ENCODE peak calls at places on chromosomes 3 and 15, in five cellular contexts. R is GM12892, J is lower leg skin, L is HCT116, S is stomach. B is an unnamed sample.

GRCh38 chr15:101267320-101268104 is 9.8 kb downstream of the SELENOS start:
- DNase-seq in R (no peak), J (no peak), L (no peak), S (no peak), B (no peak)

GRCh38 chr3:102006812-102007485 is 157.6 kb downstream of the NFKBIZ start:
- DNase-seq in J (no peak), L (no peak), S (no peak), R (no peak), B (no peak)

GRCh38 chr15:89514596-89515406 is 18.4 kb upstream of the RHCG start:
- DNase-seq in J (no peak), L (no peak), R (no peak), S (no peak), B (no peak)

GRCh38 chr3:14423963-14424362 is 21.6 kb downstream of the SLC6A6 start:
- DNase-seq in S (no peak), R (no peak), J (no peak), L (no peak), B (no peak)

GRCh38 chr3:188526057-188526456 is 372.1 kb downstream of the LPP start:
- DNase-seq in L (no peak), R (no peak), S (no peak), J (no peak), B (no peak)

GRCh38 chr3:33926998-33927605 is 128.7 kb downstream of the PDCD6IP start:
- DNase-seq in L (no peak), S (no peak), R (no peak), J (no peak), B (no peak)

GRCh38 chr3:190194506-190194905 is 73.8 kb upstream of the P3H2 start:
- DNase-seq in L (no peak), S (no peak), R (no peak), J (no peak), B (no peak)

GRCh38 chr15:94066046-94066445 is 165.3 kb upstream of the MCTP2 start:
- DNase-seq in J (no peak), L (no peak), R (no peak), S (no peak), B (no peak)

GRCh38 chr3:197490098-197490497 is 65.7 kb downstream of the BDH1 start:
- DNase-seq in R (no peak), S (no peak), J (no peak), L (no peak), B (no peak)

GRCh38 chr15:69869881-69870465 is 227.7 kb downstream of the TLE3 start:
- DNase-seq in J (no peak), S (no peak), R (no peak), L (no peak), B (no peak)

GRCh38 chr3:55654123-55654787 is 167.1 kb upstream of the WNT5A start:
- DNase-seq in R (no peak), J (no peak), L (no peak), S (no peak), B (no peak)

GRCh38 chr15:63041982-63042878 is at the start of gene TPM1:
- DNase-seq in R (no peak), J (peak), S (peak), L (no peak), B (peak)

GRCh38 chr3:120145498-120146285 is 51.4 kb upstream of the GSK3B start:
- DNase-seq in L (peak), S (no peak), R (no peak), J (peak), B (no peak)

GRCh38 chr3:72776-73175 is 123.8 kb upstream of the CHL1 start:
- DNase-seq in R (no peak), S (no peak), J (no peak), L (no peak), B (peak)

GRCh38 chr3:12750658-12751071 is 8.4 kb downstream of the TMEM40 start:
- DNase-seq in R (no peak), S (no peak), L (no peak), J (no peak), B (no peak)

GRCh38 chr3:142115927-142116668 is 33.2 kb downstream of the TFDP2 start:
- DNase-seq in J (no peak), R (no peak), L (no peak), S (no peak), B (no peak)

GRCh38 chr3:31875437-31875836 is 105.6 kb downstream of the OSBPL10 start:
- DNase-seq in S (no peak), J (no peak), L (no peak), R (no peak), B (no peak)

GRCh38 chr15:96072821-96073220 is 257.7 kb upstream of the NR2F2 start:
- DNase-seq in J (no peak), S (no peak), R (no peak), L (no peak), B (no peak)

DNA sequence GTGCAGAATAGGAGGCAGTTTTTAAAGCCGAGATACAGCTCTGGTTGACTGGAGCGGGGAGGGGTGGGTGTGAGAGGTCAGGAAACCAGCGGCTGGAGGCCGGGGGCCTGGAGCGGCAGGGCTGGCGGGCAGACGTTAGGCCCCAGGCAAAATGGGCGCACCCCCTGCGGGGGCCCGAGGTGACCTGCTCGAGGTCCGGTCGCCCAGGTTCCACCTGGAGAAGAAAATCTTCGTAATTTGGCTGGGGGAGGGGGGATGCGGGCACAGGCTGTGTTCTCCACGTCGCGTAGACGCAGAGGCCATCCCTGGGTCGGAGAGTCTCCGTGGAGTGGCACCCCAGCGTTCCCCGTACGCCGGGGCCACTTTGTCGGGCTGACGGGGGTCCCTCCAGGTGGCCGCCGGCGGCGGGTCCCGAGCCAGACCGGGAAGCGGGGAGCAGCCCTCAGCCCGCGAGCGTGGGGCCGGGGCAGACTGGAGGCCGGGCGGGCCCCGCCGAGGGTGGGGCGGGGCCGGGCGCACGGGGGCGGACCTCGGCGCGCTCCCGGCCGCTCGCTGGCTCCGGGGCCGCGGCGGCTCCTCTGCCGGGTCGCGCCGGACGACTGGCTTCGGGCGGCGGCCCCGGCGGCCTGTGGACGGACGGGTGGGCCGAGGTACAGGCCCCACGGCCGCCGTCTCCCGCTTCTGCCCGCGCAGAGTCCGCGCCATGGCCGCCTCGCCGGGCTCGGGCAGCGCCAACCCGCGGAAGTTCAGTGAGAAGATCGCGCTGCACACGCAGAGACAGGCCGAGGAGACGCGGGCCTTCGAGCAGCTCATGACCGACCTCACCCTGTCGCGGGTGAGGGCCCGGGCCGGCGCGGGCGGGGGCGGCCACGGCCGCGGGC is at the start of gene CRTC3:
- DNase-seq in S (peak), R (peak), L (no peak), J (peak), B (peak)
- TF ChIP-seq POLR2A in S (no peak), R (peak), L (no peak), J (no peak), B (no peak)

DNA sequence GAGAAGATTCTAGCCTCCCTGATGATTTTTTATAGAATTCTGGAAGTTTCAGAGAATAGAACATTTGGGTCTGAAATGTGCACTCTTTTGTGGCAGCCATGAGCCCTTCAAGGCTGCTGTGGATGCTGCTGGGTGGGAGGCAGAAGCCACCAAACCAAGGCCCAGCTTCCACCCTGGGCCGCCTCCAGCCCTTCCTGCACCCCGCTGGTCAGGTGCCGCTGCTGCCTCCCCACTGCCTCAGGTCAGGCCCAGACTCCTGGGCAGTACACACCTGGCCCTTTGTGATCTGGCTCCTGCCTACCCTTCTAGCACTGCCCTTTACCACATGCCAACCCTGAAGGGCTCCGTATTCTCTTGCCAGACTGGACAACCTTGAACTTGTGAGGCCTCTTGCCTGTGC is 28.3 kb downstream of the PPCDC start:
- DNase-seq in S (no peak), L (no peak), J (no peak), R (no peak), B (no peak)
- TF ChIP-seq POLR2A in S (no peak), L (no peak), J (no peak), R (no peak), B (no peak)

DNA sequence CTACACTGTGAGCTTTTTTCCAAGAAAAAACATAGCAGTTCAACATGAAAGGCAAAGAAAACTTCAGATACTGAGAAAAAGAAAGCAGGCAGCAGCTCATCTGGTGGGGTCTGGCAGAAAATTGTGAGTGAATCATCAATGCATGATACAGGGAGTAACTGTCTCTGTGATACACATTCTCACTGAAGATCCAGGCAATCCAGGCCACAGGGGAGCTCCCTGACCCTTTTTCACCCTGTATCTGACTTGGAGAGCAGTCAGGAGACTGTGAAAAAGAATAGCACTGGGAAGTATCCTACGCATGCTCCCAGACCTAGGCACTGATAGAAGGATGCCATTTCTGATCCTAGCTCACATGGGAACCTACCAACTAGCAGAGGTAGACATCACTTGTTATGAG is 269.8 kb downstream of the MBNL1 start:
- DNase-seq in L (no peak), R (no peak), J (no peak), S (no peak), B (no peak)
- TF ChIP-seq POLR2A in L (no peak), R (no peak), J (no peak), S (no peak), B (no peak)

GRCh38 chr15:78943692-78944091 is 1.2 kb downstream of the CTSH start:
- DNase-seq in S (no peak), L (no peak), R (no peak), J (no peak), B (no peak)

GRCh38 chr15:78942741-78943140 is 2.1 kb downstream of the CTSH start:
- DNase-seq in S (no peak), R (no peak), L (no peak), J (no peak), B (no peak)

GRCh38 chr15:78944202-78944625 is 632 bp downstream of the CTSH start:
- DNase-seq in L (no peak), S (peak), R (no peak), J (no peak), B (no peak)

GRCh38 chr15:78946493-78946892 is 1.6 kb upstream of the CTSH start:
- DNase-seq in L (no peak), R (no peak), S (no peak), J (no peak), B (no peak)

DNA sequence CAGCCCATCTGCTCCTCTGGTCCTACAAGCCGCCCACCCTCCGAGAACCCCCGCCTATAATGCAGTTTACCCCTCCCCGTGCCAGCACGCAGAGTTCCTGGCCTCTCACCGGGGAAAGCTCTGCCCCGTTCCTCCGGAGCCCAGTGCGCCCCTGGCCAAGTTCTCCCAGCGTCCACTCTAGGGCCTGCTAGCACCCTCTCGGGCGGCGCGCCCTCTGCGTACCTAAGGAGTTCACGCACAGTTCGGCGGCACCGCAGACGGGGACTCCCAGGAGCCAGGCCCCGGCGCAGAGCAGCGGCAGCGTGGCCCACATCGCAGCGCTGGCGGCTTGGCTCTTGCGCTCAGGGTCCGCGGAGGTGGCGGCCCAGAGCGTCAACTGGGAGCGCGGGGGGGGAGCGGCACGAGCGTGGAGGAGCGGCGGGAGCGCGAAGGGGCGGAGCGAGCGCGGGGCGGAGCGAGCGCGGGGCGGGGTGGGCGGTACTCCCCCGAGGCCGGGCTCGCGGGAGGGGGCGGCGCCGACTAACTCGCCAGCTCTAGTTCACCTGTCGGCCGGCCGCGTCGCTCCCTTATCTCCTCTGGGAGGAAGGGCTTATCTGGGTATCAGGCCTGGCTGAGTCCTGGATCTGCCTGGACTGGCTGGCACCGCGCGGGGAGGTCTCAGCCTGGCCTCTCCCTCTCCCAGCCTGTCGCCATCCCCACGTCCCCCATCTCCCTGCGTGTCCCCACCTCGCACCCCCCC is at the start of gene CTSH:
- DNase-seq in J (no peak), L (no peak), S (peak), R (peak), B (peak)
- TF ChIP-seq POLR2A in J (no peak), L (no peak), S (no peak), R (peak), B (no peak)

DNA sequence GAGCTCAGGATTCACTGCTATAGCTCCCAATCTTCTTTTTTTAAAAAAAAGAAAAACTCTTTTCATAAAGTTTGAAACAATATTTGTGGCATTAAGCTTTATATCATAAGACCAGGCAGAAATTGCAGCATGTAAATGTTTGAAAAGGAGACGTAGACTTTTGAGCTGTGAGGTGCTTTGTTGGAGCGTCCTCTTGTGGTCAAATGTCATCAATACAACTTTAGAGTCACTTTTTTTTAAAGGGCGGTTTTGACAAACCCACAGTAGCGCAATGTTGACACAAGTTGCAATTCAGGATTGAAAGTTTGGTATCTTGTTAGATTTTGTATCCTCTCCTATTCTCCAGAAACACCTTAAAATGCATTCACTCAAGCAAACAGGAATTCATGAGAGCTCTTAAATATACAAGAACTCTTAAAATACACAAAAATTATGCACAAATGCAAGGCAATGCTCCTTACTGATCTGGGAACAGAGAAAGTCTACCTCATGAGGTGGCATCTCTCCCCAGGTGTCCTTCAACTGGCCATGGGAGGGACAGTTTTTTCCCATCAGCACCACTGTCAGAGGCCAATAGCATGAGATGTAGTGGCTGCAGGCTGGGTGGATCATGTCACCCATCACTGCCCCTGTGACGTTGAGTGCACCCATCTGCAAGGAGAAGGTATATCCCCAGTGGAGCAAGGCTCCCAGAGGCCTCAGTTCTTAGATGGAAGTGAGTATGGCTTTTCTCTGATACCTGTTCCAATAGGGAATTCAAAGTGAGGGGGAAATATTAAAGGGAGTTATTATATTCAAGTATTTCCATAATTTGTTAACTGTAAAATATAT is 70.7 kb downstream of the ANXA2 start:
- DNase-seq in S (no peak), J (no peak), R (no peak), L (peak), B (peak)
- TF ChIP-seq POLR2A in S (no peak), J (no peak), R (no peak), L (no peak), B (no peak)

GRCh38 chr3:46693038-46693896 is at the start of gene ALS2CL:
- DNase-seq in R (peak), J (peak), L (no peak), S (peak), B (peak)
- TF ChIP-seq POLR2A in R (no peak), J (no peak), L (no peak), S (no peak), B (no peak)